ENCODE peak calls at places on chromosomes 7 and 10, in five cellular contexts. J, B, M, V and C are unnamed samples.

GRCh38 chr10:63708421-63708820 is 187.2 kb downstream of the REEP3 start:
- DNase-seq in J (no peak), B (no peak), M (no peak), V (no peak), C (no peak)

GRCh38 chr7:51123322-51124021 is 193.1 kb downstream of the COBL start:
- DNase-seq in J (no peak), V (peak; percentile 59), B (peak; percentile 37), M (no peak), C (no peak)

GRCh38 chr7:157905740-157906461 is 569.1 kb downstream of the DNAJB6 start:
- DNase-seq in B (no peak), J (no peak), M (no peak), V (no peak), C (no peak)

GRCh38 chr7:97313900-97314299 is 196.4 kb downstream of the SDHAF3 start:
- DNase-seq in V (no peak), B (no peak), M (no peak), J (no peak), C (no peak)

GRCh38 chr10:96974348-96974747 is 142.2 kb downstream of the LCOR start:
- DNase-seq in J (peak; percentile 76), B (no peak), V (no peak), M (no peak), C (no peak)

GRCh38 chr7:30998180-30998579 is 34.4 kb downstream of the GHRHR start:
- DNase-seq in M (no peak), J (no peak), V (no peak), B (no peak), C (no peak)

GRCh38 chr7:135361788-135362187 is 128.2 kb downstream of the STRA8 start:
- DNase-seq in M (no peak), J (no peak), B (no peak), V (no peak), C (no peak)

GRCh38 chr7:151374726-151375125 is 33.1 kb downstream of the NUB1 start:
- DNase-seq in J (no peak), B (no peak), M (no peak), V (no peak), C (peak; percentile 61)

GRCh38 chr10:96772239-96772638 is 51.9 kb upstream of the PIK3AP1 start:
- DNase-seq in V (no peak), J (no peak), M (no peak), B (no peak), C (no peak)

GRCh38 chr7:44977304-44977858 is 1.4 kb downstream of the MYO1G start:
- DNase-seq in V (no peak), B (peak; percentile 39), J (peak; percentile 32), M (no peak), C (no peak)

GRCh38 chr10:124560377-124560776 is 98.8 kb downstream of the LHPP start:
- DNase-seq in B (no peak), J (no peak), M (peak; percentile 58), V (peak; percentile 77), C (no peak)

GRCh38 chr7:111639894-111640293 is 77.6 kb upstream of the IMMP2L start:
- DNase-seq in V (no peak), J (no peak), B (no peak), M (no peak), C (no peak)

GRCh38 chr7:18013936-18014335 is 13.7 kb downstream of the PRPS1L1 start:
- DNase-seq in J (no peak), B (no peak), M (no peak), V (no peak), C (no peak)

GRCh38 chr7:46844486-46844885 is 737.4 kb downstream of the TNS3 start:
- DNase-seq in J (no peak), V (no peak), M (no peak), B (no peak), C (no peak)

GRCh38 chr7:38463277-38464224 is 167.6 kb downstream of the AMPH start:
- DNase-seq in M (peak; percentile 60), B (no peak), J (no peak), V (no peak), C (no peak)

GRCh38 chr10:58153751-58154150 is 113.9 kb downstream of the IPMK start:
- DNase-seq in B (no peak), J (no peak), V (no peak), M (no peak), C (no peak)
- TF ChIP-seq CTCF in B (no peak), J (no peak), V (no peak), M (no peak), C (no peak)

GRCh38 chr7:25949672-25950487 is 202.1 kb upstream of the NFE2L3 start:
- DNase-seq in J (peak; percentile 16), B (peak; percentile 36), M (peak; percentile 70), V (no peak), C (no peak)
- TF ChIP-seq CTCF in J (no peak), B (no peak), M (no peak), V (no peak), C (peak; percentile 62)

GRCh38 chr7:83276250-83276649 is 113.6 kb upstream of the PCLO start:
- DNase-seq in M (no peak), V (no peak), J (no peak), B (no peak), C (no peak)

GRCh38 chr7:83267141-83267631 is 104.5 kb upstream of the PCLO start:
- DNase-seq in V (no peak), J (no peak), B (no peak), M (no peak), C (no peak)

GRCh38 chr7:83270407-83270806 is 107.7 kb upstream of the PCLO start:
- DNase-seq in J (no peak), V (no peak), M (no peak), B (no peak), C (no peak)

GRCh38 chr7:83273699-83274098 is 111.0 kb upstream of the PCLO start:
- DNase-seq in B (no peak), V (no peak), M (no peak), J (no peak), C (no peak)

DNA sequence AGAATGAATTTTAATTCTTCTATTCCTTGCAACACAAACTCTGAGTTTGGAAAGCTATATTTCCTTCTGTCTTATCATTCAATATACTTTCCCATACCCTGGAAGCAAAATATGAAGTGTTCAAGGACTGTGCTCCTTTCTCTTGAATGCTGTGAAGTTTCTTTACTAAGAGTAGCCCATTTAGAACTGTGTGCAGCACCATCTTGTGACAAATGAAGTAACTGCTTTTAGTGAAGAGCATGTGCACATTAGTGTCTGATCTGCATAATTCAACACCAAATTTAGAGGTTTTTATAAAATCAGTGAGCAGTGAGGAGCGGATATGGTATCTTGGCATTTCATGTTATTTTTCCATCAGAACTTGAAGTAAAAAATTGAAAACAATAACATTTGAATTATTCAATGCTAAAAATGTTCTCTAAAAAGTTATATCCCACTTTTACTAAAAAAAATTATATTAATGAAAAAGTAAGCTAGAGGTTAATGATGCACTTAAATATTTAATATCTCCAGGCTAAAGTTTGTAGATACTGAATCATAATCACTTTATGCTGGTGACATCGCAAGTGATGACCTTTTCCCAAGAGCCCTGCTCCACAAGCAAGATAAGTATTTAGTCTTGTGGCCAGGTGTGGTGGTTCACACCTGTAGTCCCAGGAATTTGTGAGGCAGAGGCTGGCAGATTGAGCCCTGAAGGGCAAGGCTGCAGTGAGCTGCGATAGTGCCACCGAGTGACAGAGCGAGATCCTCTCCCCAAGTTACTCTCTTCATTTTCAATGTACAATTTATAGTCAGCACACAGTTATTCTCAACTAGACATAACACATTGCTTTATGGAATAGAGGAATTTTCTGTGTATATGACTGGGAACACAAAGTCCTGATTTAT is 108.8 kb upstream of the PCLO start:
- DNase-seq in M (no peak), B (no peak), J (peak; percentile 24), V (no peak), C (no peak)
- TF ChIP-seq CTCF in M (no peak), B (no peak), J (peak; percentile 68), V (peak; percentile 49), C (peak; percentile 70)

GRCh38 chr10:77989081-77989724 is 40.1 kb downstream of the POLR3A start:
- DNase-seq in M (no peak), V (no peak), B (no peak), J (no peak), C (no peak)

GRCh38 chr10:77981281-77981680 is 48.0 kb downstream of the POLR3A start:
- DNase-seq in J (no peak), M (no peak), V (no peak), B (no peak), C (no peak)

GRCh38 chr10:77983384-77984341 is 45.7 kb downstream of the POLR3A start:
- DNase-seq in V (no peak), J (no peak), B (no peak), M (no peak), C (no peak)

GRCh38 chr10:77987671-77988070 is 41.6 kb downstream of the POLR3A start:
- DNase-seq in V (no peak), J (no peak), B (no peak), M (no peak), C (no peak)

DNA sequence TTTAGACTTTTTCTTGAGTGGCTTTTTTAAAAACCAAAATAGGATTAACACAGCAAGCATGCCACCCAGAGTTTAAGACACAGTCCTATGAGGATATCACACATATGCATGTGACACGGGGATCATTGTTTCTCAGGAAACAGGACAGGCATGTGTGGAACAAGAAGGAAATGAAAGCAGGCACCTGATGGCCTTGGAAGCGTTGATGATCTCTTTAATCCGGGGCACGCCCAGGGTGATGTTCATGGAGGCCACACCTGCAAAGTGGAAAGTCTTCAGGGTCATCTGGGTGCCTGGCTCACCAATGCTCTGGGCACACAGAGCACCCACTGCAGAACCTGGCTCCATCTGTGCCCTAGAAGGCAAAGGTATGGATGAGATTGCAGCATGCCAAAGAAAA is 44.3 kb downstream of the POLR3A start:
- DNase-seq in V (no peak), M (no peak), J (no peak), B (no peak), C (no peak)
- TF ChIP-seq CTCF in V (no peak), M (no peak), J (no peak), B (no peak), C (no peak)

DNA sequence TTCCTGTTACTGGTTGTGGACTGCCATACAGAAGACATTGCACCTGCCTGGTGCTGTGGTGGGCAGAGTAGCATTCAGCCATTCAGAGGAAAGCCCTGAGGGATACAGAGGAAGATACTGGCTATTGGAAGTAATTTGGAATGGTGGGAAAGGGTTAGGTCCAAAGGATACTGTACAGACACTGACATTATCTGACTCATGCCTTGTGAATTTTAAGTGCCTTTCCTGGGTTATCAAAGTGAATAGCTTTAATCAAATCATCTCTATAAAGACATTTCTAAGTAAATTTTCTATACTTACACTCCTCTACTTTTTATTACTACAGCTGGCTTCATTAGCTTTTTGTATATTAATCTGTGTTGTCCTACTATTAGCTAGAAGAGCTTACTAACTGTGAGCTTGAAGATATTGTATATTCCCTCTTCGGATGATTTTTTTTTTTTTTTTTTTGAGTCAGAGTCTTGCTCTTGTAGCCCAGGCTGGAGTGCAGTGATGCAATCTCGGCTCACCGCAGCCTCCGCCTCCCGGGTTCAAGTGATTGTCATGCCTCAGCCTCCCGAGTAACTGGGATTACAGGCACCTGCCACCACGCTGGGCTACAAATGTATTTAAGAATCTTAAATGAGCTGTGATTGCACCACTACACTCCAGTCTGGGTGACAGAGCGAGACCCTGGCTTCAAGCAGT is 186.5 kb downstream of the ADK start:
- DNase-seq in B (no peak), V (no peak), J (no peak), M (no peak), C (no peak)
- TF ChIP-seq CTCF in B (no peak), V (no peak), J (no peak), M (no peak), C (no peak)

DNA sequence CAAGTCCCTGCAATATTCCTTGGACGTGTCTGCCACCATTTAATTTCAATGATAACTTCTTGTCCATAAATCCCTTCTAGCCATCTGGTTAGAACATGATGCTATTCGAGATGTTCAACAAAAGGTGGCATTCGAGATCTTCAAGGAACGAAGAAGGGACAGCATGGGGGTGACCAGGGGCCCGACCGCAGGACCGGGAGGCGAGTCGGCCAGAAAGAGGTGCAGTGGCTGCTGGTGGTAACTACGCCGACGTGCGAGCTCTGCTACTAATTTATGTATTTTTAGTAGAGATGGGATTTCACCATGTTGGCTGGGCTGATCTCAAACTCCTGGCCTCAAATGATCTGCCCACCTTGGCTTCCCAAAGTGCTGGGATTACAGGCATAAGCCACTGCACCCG is 4.7 kb downstream of the OPTN start:
- DNase-seq in J (no peak), M (no peak), V (no peak), B (no peak), C (no peak)
- TF ChIP-seq CTCF in J (no peak), M (no peak), V (no peak), B (no peak), C (no peak)